ENCODE peak calls at places on chromosomes 5 and 9, in four cellular contexts. U is foreskin fibroblast, T is pancreas, H is IMR-90. E is an unnamed sample.
A peak's percentile ranks its signal among the peaks of the same experiment; 100 is the strongest.

GRCh38 chr5:978051-978450 is 30.6 kb upstream of the NKD2 start:
- DNase-seq in U (no peak), T (peak; percentile 8), H (no peak), E (no peak)

GRCh38 chr9:91790912-91791311 is 159.1 kb downstream of the ROR2 start:
- DNase-seq in U (peak; percentile 34), T (no peak), H (peak; percentile 89), E (no peak)

GRCh38 chr9:131382850-131383729 is 10.8 kb upstream of the PRRC2B start:
- DNase-seq in U (peak; percentile 77), T (peak; percentile 78), H (peak; percentile 92), E (peak; percentile 49)

GRCh38 chr5:143402464-143403356 is 776 bp downstream of the NR3C1 start:
- DNase-seq in U (peak; percentile 23), T (peak; percentile 55), H (peak; percentile 34), E (no peak)

GRCh38 chr9:35488019-35488418 is 1.9 kb upstream of the RUSC2 start:
- DNase-seq in U (peak; percentile 56), T (no peak), H (no peak), E (no peak)

GRCh38 chr9:114235113-114235589 is 79.8 kb downstream of the COL27A1 start:
- DNase-seq in U (no peak), T (no peak), H (no peak), E (no peak)

GRCh38 chr5:103473725-103474124 is 88.9 kb downstream of the NUDT12 start:
- DNase-seq in U (no peak), T (no peak), H (no peak), E (peak; percentile 61)

GRCh38 chr9:72537671-72538070 is 16.3 kb downstream of the TMC1 start:
- DNase-seq in U (no peak), T (no peak), H (no peak), E (no peak)

GRCh38 chr5:53970510-53970909 is 339.9 kb downstream of the ARL15 start:
- DNase-seq in U (no peak), T (no peak), H (peak; percentile 18), E (no peak)

GRCh38 chr5:103391659-103392058 is 133.1 kb downstream of the MACIR start:
- DNase-seq in U (no peak), T (no peak), H (no peak), E (no peak)

GRCh38 chr9:31153250-31153840 is 1231.1 kb upstream of the ACO1 start:
- DNase-seq in U (no peak), T (no peak), H (no peak), E (peak; percentile 36)

GRCh38 chr9:113511856-113512761 is 48.6 kb downstream of the RGS3 start:
- DNase-seq in U (no peak), T (no peak), H (peak; percentile 73), E (no peak)

GRCh38 chr9:109498195-109499060 is at the start of gene PTPN3:
- DNase-seq in U (no peak), T (peak; percentile 46), H (no peak), E (no peak)

GRCh38 chr9:126907058-126907457 is 7.5 kb upstream of the RALGPS1 start:
- DNase-seq in U (no peak), T (no peak), H (no peak), E (no peak)

GRCh38 chr5:39014544-39014943 is 59.7 kb downstream of the RICTOR start:
- DNase-seq in U (peak; percentile 75), T (no peak), H (peak; percentile 97), E (peak; percentile 76)

GRCh38 chr9:92669527-92669889 is 423 bp downstream of the IPPK start:
- DNase-seq in U (no peak), T (no peak), H (no peak), E (no peak)

GRCh38 chr5:7855611-7856010 is 4.7 kb upstream of the CFAP90 start:
- DNase-seq in U (no peak), T (no peak), H (no peak), E (no peak)

GRCh38 chr9:84139296-84140100 is 158.9 kb downstream of the RMI1 start:
- DNase-seq in U (no peak), T (peak; percentile 36), H (peak; percentile 12), E (peak; percentile 62)

GRCh38 chr5:119036101-119036762 is 34.7 kb upstream of the DMXL1 start:
- DNase-seq in U (peak; percentile 64), T (no peak), H (peak; percentile 89), E (peak; percentile 59)

GRCh38 chr5:91109634-91110033 is 273.5 kb downstream of the ARRDC3 start:
- DNase-seq in U (peak; percentile 28), T (no peak), H (no peak), E (no peak)

GRCh38 chr9:34220218-34220617 is 41.4 kb downstream of the UBAP1 start:
- DNase-seq in U (no peak), T (no peak), H (no peak), E (no peak)

GRCh38 chr5:169788168-169788567 is 151.1 kb downstream of the DOCK2 start:
- DNase-seq in U (peak; percentile 69), T (no peak), H (peak; percentile 69), E (no peak)

GRCh38 chr5:115068239-115069086 is 101.2 kb downstream of the TRIM36 start:
- DNase-seq in U (peak; percentile 2), T (peak; percentile 35), H (peak; percentile 49), E (no peak)

GRCh38 chr9:127181315-127181580 is 58.8 kb upstream of the ANGPTL2 start:
- DNase-seq in U (no peak), T (no peak), H (no peak), E (no peak)

GRCh38 chr9:15834541-15834940 is 281.7 kb downstream of the CCDC171 start:
- DNase-seq in U (no peak), T (no peak), H (peak; percentile 29), E (peak; percentile 24)

GRCh38 chr5:151703227-151703626 is 16.5 kb upstream of the SPARC start:
- DNase-seq in U (no peak), T (no peak), H (no peak), E (no peak)

GRCh38 chr5:180618830-180619562 is 27.7 kb upstream of the SCGB3A1 start:
- DNase-seq in U (peak; percentile 28), T (no peak), H (peak; percentile 47), E (no peak)

GRCh38 chr5:127957183-127957582 is 126.4 kb upstream of the SLC12A2 start:
- DNase-seq in U (peak; percentile 45), T (no peak), H (peak; percentile 72), E (peak; percentile 78)

GRCh38 chr5:74009502-74009901 is 383.5 kb downstream of the ARHGEF28 start:
- DNase-seq in U (no peak), T (no peak), H (peak; percentile 47), E (no peak)

GRCh38 chr5:140317859-140318258 is 15.0 kb upstream of the PFDN1 start:
- DNase-seq in U (peak; percentile 47), T (no peak), H (peak; percentile 75), E (no peak)

GRCh38 chr9:128920381-128921058 is at the start of gene PHYHD1:
- DNase-seq in U (peak; percentile 93), T (peak; percentile 71), H (peak; percentile 61), E (peak; percentile 37)
- H3K4me3 ChIP-seq in U (peak within 1 kb of the TSS; percentile 62), T (peak within 1 kb of the TSS; percentile 66), H (no peak within 1 kb of the TSS), E (peak within 1 kb of the TSS; percentile 44)

GRCh38 chr9:2178034-2178734 is 163.0 kb downstream of the SMARCA2 start:
- DNase-seq in U (no peak), T (no peak), H (no peak), E (no peak)

GRCh38 chr9:2180704-2181103 is 165.6 kb downstream of the SMARCA2 start:
- DNase-seq in U (no peak), T (no peak), H (peak; percentile 27), E (no peak)

GRCh38 chr9:2179557-2179956 is 164.4 kb downstream of the SMARCA2 start:
- DNase-seq in U (no peak), T (no peak), H (no peak), E (no peak)

GRCh38 chr9:2180171-2180570 is 165.0 kb downstream of the SMARCA2 start:
- DNase-seq in U (no peak), T (no peak), H (no peak), E (no peak)

GRCh38 chr9:2181794-2182193 is 166.6 kb downstream of the SMARCA2 start:
- DNase-seq in U (no peak), T (no peak), H (peak; percentile 7), E (no peak)
- H3K4me3 ChIP-seq in U (no peak overlapping the region), T (no peak overlapping the region), H (no peak overlapping the region), E (no peak overlapping the region)

DNA sequence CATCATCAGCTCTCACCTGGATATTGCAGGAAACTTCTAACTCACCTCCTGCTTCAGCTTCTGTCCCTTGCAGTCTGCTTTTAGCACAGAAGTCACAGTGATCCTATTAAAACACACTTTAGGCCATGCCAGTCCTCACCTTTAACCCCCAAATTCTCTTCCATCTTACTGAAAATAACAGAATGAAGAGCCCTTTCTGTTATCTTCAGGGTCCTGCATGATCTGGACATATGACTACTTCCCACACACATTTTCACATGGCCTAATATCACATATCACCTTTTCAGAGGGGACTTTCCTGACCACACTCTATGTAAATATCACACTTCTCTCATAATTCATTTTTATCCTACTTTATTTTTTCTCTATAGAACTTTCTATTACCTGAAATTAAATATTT is 550.6 kb upstream of the CLINT1 start:
- DNase-seq in U (no peak), T (no peak), H (no peak), E (no peak)
- H3K4me3 ChIP-seq in U (no peak overlapping the region), T (no peak overlapping the region), H (no peak overlapping the region), E (no peak overlapping the region)

GRCh38 chr9:123373941-123374340 is 17.9 kb downstream of the CRB2 start:
- DNase-seq in U (no peak), T (no peak), H (no peak), E (no peak)
- H3K4me3 ChIP-seq in U (no peak overlapping the region), T (no peak overlapping the region), H (no peak overlapping the region), E (no peak overlapping the region)

DNA sequence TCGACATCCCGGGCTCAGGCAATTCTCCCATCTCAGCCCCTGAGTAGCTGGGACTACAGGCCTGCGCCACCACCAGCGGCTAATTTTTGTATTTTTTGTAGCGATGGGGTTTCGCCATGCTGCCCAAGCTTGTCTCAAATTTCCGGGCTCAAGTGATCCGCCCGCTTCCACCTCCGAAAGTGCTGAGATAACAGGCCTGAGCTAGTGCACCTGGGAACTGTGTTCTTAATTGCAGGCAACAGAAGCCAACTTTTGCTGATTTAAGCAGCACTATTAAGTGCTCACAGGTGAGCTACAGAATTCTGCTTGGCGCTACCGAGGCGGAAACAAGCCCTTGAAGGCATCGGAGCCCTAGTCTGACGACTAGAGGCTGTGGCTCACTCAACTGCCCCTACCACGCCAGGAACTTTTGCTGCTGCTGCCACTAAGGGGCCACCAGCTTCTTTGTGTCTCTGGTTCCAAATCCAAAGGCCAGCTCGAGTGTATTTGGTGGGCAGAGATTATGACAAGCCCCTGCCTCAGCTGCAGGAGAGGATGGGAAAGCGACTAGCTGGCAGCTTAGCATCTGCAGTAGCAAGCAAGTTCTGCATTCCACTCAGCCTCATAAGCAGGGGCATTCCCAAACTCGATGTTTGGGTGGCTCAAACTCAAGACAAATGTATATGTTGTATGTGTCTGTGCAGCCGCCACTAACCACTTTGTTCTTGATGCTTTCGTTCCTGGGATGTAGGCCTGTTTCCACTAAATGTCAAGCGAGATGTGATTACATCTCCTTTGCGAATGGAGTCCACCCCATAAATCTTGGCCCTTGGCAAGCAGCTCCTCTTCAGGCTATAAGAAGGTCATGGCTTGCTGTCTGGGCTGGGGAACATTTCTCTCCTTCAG is 10.6 kb upstream of the HMCN2 start:
- DNase-seq in U (no peak), T (no peak), H (no peak), E (no peak)
- H3K4me3 ChIP-seq in U (no peak overlapping the region), T (no peak overlapping the region), H (no peak overlapping the region), E (no peak overlapping the region)

GRCh38 chr9:101126556-101126955 is 98.0 kb downstream of the PLPPR1 start:
- DNase-seq in U (no peak), T (no peak), H (no peak), E (no peak)
- H3K4me3 ChIP-seq in U (no peak overlapping the region), T (no peak overlapping the region), H (no peak overlapping the region), E (no peak overlapping the region)

E was measured in skeletal muscle cell.